ENCODE peak calls at places on chromosomes 7 and 10, in nine cellular contexts. C is astrocyte; X is lower lobe of right lung; T is cardiac muscle cell; G is Panc1; L is AG04449; P is CD8-positive, alpha-beta T cell; V is tibial artery; D is A549. W is an unnamed sample.

GRCh38 chr10:76086571-76087260 is 655.3 kb downstream of the LRMDA start:
- DNase-seq in X (no peak), L (no peak), V (peak), C (peak), T (peak), G (no peak), D (peak), P (no peak), W (peak)

GRCh38 chr7:141201145-141201885 is 127.5 kb downstream of the TMEM178B start:
- DNase-seq in P (no peak), T (no peak), V (no peak), C (no peak), D (no peak), L (no peak), G (no peak), X (no peak), W (no peak)

GRCh38 chr10:112184379-112184778 is 814 bp upstream of the GPAM start:
- DNase-seq in X (no peak), V (no peak), G (no peak), C (no peak), L (no peak), P (no peak), D (no peak), T (no peak), W (no peak)

GRCh38 chr7:98423043-98423442 is 22.2 kb upstream of the BAIAP2L1 start:
- DNase-seq in P (no peak), D (peak), G (no peak), V (no peak), C (no peak), L (no peak), X (no peak), T (peak), W (peak)

GRCh38 chr7:134018321-134018720 is 108.8 kb upstream of the LRGUK start:
- DNase-seq in C (no peak), P (no peak), L (no peak), V (no peak), G (no peak), D (no peak), T (no peak), X (no peak), W (no peak)

GRCh38 chr7:129793506-129794310 is 159.1 kb downstream of the UBE2H start:
- DNase-seq in L (no peak), X (no peak), G (no peak), T (no peak), P (no peak), D (no peak), C (no peak), V (peak), W (no peak)

GRCh38 chr10:133143546-133143945 is 16.5 kb upstream of the KNDC1 start:
- DNase-seq in C (no peak), T (no peak), D (no peak), L (no peak), X (peak), V (peak), G (no peak), P (no peak), W (no peak)

GRCh38 chr7:18117482-18117881 is 89.8 kb upstream of the PRPS1L1 start:
- DNase-seq in P (no peak), V (no peak), L (no peak), X (no peak), D (no peak), G (no peak), T (no peak), C (peak), W (no peak)

GRCh38 chr10:3775671-3776551 is 9.1 kb downstream of the KLF6 start:
- DNase-seq in G (peak), X (no peak), C (peak), T (peak), D (no peak), P (peak), L (no peak), V (no peak), W (peak)

GRCh38 chr7:6221340-6222319 is 50.8 kb downstream of the CYTH3 start:
- DNase-seq in D (no peak), G (no peak), X (no peak), L (no peak), C (peak), P (no peak), T (peak), V (no peak), W (no peak)

GRCh38 chr7:159370-160270 is 32.8 kb upstream of the FAM20C start:
- DNase-seq in G (no peak), L (no peak), X (peak), D (no peak), P (no peak), C (no peak), V (peak), T (no peak), W (no peak)

GRCh38 chr7:132601783-132602182 is 25.5 kb upstream of the PLXNA4 start:
- DNase-seq in D (no peak), G (no peak), C (no peak), V (no peak), T (no peak), X (no peak), P (no peak), L (no peak), W (no peak)
- H3K4me3 ChIP-seq in D (no peak), G (no peak), C (no peak), V (no peak), T (no peak), X (no peak), P (no peak), L (no peak), W (no peak)

GRCh38 chr10:33290286-33291052 is 44.0 kb downstream of the NRP1 start:
- DNase-seq in V (no peak), D (peak), T (no peak), P (no peak), L (no peak), X (no peak), G (no peak), C (peak), W (no peak)
- TF ChIP-seq CTCF in V (no peak), D (peak), T (no peak), P (no peak), L (no peak), X (no peak), G (peak), C (peak), W (no peak)

GRCh38 chr10:130577039-130577438 is 440.8 kb downstream of the GLRX3 start:
- DNase-seq in G (no peak), V (no peak), X (no peak), C (no peak), D (no peak), L (no peak), T (no peak), P (no peak), W (no peak)

GRCh38 chr10:130573446-130573845 is 437.3 kb downstream of the GLRX3 start:
- DNase-seq in T (no peak), P (no peak), C (no peak), V (no peak), L (no peak), D (no peak), G (no peak), X (no peak), W (no peak)

GRCh38 chr10:130578532-130579289 is 442.5 kb downstream of the GLRX3 start:
- DNase-seq in X (no peak), G (no peak), C (no peak), V (no peak), D (no peak), T (no peak), L (no peak), P (no peak), W (no peak)

GRCh38 chr10:130575756-130576285 is 439.6 kb downstream of the GLRX3 start:
- DNase-seq in V (no peak), G (no peak), D (no peak), X (no peak), L (no peak), T (no peak), C (no peak), P (no peak), W (no peak)

DNA sequence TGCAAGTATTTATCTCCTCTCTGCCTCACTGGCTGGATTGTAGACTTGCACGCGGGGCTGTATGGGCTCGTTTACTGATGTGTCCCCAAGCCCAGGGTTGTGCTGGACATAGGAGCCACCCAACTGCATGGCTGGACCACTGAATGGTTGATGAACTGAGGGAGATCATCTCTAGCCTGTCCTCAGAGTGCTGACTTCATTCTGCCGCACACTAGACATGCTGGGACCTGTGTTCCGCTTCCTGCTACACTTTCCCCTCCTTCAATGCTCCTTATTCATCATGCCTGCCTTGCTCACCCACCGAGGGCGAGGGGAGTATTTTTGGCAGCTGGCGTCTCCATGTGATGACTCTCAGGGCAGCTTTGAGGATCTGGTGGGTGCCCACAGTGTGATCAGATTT is 440.2 kb downstream of the GLRX3 start:
- DNase-seq in P (no peak), X (no peak), T (no peak), D (no peak), L (no peak), C (no peak), V (no peak), G (no peak), W (no peak)
- H3K4me3 ChIP-seq in P (no peak), X (no peak), T (no peak), D (no peak), L (no peak), C (no peak), V (no peak), G (no peak), W (no peak)

DNA sequence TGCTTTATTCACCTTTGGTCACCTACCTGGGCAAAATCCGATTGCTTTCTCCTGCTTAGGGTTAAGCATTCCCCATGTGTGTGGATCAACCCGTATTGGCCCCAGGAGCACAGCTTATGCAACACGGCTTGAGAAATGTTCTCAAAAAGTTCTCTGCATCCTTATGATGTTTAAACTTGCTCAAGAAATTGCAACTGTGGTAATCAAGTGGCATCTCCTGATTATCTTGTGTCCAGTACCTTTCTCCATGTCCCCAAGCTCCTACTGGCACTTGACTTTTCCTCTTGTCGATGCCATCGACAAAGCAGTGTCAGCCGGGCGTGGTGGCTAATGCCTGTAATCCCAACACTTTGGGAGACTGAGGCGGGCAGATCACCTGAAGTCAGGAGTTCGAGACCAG is 4.7 kb upstream of the PKD2L1 start:
- DNase-seq in C (no peak), V (no peak), G (no peak), X (peak), D (no peak), P (no peak), T (no peak), L (no peak), W (no peak)
- TF ChIP-seq CTCF in C (no peak), V (no peak), G (no peak), X (no peak), D (no peak), P (no peak), T (no peak), L (no peak), W (no peak)

W was measured in bronchial epithelial cell.